ENCODE peak calls at places on chromosomes 16 and 17, in four cellular contexts. N is K562, D is H1, F is GM12878. S is an unnamed sample.

GRCh38 chr16:77208382-77208781 is 9.2 kb downstream of the SYCE1L start:
- DNase-seq in D (no peak), F (no peak), N (no peak), S (no peak)

GRCh38 chr16:27366687-27367462 is 35.1 kb upstream of the IL21R start:
- DNase-seq in F (no peak), N (peak), D (no peak), S (no peak)

GRCh38 chr16:63617990-63618763 is 1503.7 kb downstream of the CDH11 start:
- DNase-seq in N (no peak), D (no peak), F (no peak), S (no peak)

GRCh38 chr16:84808812-84809211 is 11.0 kb upstream of the CRISPLD2 start:
- DNase-seq in N (peak), F (no peak), D (no peak), S (no peak)

GRCh38 chr17:66661411-66661843 is 173.5 kb upstream of the CACNG5 start:
- DNase-seq in D (no peak), N (peak), F (no peak), S (peak)

GRCh38 chr17:1789936-1790335 is 28.1 kb downstream of the SERPINF1 start:
- DNase-seq in N (no peak), F (no peak), D (no peak), S (no peak)

GRCh38 chr17:82055023-82055964 is 3.6 kb downstream of the GPS1 start:
- DNase-seq in F (no peak), D (no peak), N (no peak), S (no peak)

GRCh38 chr16:83602797-83603735 is 204.7 kb upstream of the HSBP1 start:
- DNase-seq in F (no peak), D (peak), N (no peak), S (no peak)

GRCh38 chr16:27377666-27378485 is 24.1 kb upstream of the IL21R start:
- DNase-seq in D (no peak), F (peak), N (no peak), S (no peak)

GRCh38 chr17:74573169-74573568 is 5.9 kb upstream of the CD300H start:
- DNase-seq in N (no peak), D (no peak), F (no peak), S (peak)

GRCh38 chr17:81125573-81126081 is 39.7 kb upstream of the PVALEF start:
- DNase-seq in D (no peak), N (no peak), F (no peak), S (no peak)

GRCh38 chr16:27217256-27217655 is 13.9 kb downstream of the KDM8 start:
- DNase-seq in F (no peak), N (peak), D (no peak), S (no peak)

GRCh38 chr17:40322417-40323315 is 13.7 kb downstream of the RARA start:
- DNase-seq in N (peak), F (peak), D (no peak), S (peak)

GRCh38 chr16:82580293-82580900 is 46.4 kb upstream of the CDH13 start:
- DNase-seq in N (no peak), F (no peak), D (no peak), S (peak)

GRCh38 chr16:86568677-86569623 is 2.3 kb downstream of the FOXC2 start:
- DNase-seq in F (no peak), N (no peak), D (no peak), S (no peak)

GRCh38 chr16:30346286-30346685 is 8.8 kb downstream of the CD2BP2 start:
- DNase-seq in F (no peak), D (no peak), N (no peak), S (no peak)

GRCh38 chr17:15257316-15257925 is 7.7 kb downstream of the PMP22 start:
- DNase-seq in D (no peak), N (peak), F (peak), S (peak)

GRCh38 chr16:84199097-84199496 is 8.1 kb downstream of the ADAD2 start:
- DNase-seq in F (no peak), D (no peak), N (no peak), S (no peak)

GRCh38 chr16:67608367-67608766 is 36.6 kb upstream of the CARMIL2 start:
- DNase-seq in D (no peak), F (no peak), N (no peak), S (no peak)

GRCh38 chr17:6574689-6575595 is 18.6 kb upstream of the PITPNM3 start:
- DNase-seq in N (peak), F (peak), D (no peak), S (no peak)

GRCh38 chr17:55451758-55452468 is 30.3 kb upstream of the MMD start:
- DNase-seq in N (no peak), D (no peak), F (no peak), S (no peak)

GRCh38 chr16:12260647-12261262 is 284.2 kb downstream of the SNX29 start:
- DNase-seq in F (no peak), N (peak), D (no peak), S (peak)

GRCh38 chr16:47460301-47460754 is 535 bp downstream of the ITFG1 start:
- DNase-seq in F (no peak), N (no peak), D (no peak), S (no peak)

GRCh38 chr17:14135906-14136590 is 66.7 kb downstream of the COX10 start:
- DNase-seq in F (no peak), D (no peak), N (no peak), S (no peak)

GRCh38 chr17:82668631-82669099 is 20.4 kb upstream of the WDR45B start:
- DNase-seq in N (peak), F (no peak), D (peak), S (peak)

GRCh38 chr17:6677158-6677831 is 25.7 kb downstream of the C17orf100 start:
- DNase-seq in D (no peak), F (no peak), N (no peak), S (no peak)

GRCh38 chr16:5756969-5757368 is 659.4 kb upstream of the EEF2KMT start:
- DNase-seq in D (no peak), N (no peak), F (no peak), S (no peak)

GRCh38 chr17:47204722-47205418 is 4.3 kb upstream of the MYL4 start:
- DNase-seq in D (no peak), F (peak), N (no peak), S (no peak)
- TF ChIP-seq SIN3A in D (no peak), F (no peak), N (no peak), S (no peak)

DNA sequence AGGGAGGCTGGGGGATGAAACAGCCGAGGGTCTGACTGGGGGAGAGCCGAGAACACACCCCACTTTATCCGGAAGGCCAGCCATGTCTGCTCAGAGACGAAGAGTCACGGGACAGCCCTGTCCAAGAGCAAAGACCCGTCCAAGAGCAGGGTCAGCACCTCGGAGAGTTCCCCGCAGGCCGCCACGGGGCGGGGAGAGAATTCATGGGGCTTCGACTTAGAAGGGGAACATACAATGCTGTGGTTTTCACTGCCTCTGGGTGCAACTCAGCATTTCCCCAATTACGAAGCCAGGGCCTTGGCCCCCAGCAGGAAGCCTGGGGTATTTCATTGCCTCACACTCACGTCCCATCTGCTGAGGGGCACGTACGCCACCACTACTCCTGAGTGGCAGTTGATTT is 59.3 kb downstream of the JPH3 start:
- DNase-seq in N (peak), F (no peak), D (peak), S (no peak)
- TF ChIP-seq EGR1 in N (no peak), F (no peak), D (no peak), S (no peak)

GRCh38 chr17:59631221-59631720 is 11.6 kb downstream of the CLTC start:
- DNase-seq in F (no peak), D (no peak), N (no peak), S (no peak)

GRCh38 chr17:59633658-59634359 is 14.1 kb downstream of the CLTC start:
- DNase-seq in F (no peak), D (no peak), N (no peak), S (no peak)

GRCh38 chr17:59634632-59635561 is 15.2 kb downstream of the CLTC start:
- DNase-seq in F (no peak), D (no peak), N (no peak), S (no peak)

GRCh38 chr17:59627770-59628171 is 8.1 kb downstream of the CLTC start:
- DNase-seq in D (no peak), F (no peak), N (no peak), S (no peak)

DNA sequence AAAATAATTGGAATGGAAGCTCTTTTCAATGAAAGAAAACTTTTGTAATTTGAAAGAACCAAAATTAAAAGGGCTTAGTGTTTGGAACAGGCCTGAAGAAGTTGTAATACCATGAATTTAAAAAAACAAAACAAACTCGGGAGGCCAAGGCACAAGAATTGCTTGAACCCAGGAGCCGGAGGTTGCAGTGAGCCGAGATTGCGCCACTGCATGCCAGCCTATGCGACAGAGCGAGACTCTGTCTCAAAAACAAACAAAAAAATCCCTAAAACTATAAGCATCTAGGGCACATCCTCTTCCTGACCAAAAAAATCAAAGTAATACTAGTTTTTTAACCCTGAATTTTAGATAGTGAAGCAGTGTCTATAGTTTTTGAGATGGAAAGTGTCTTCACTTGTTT is 12.7 kb downstream of the CLTC start:
- DNase-seq in N (no peak), F (no peak), D (no peak), S (no peak)
- TF ChIP-seq SIN3A in N (no peak), F (no peak), D (no peak), S (no peak)

GRCh38 chr17:19647697-19648474 is 665 bp upstream of the ALDH3A2 start:
- DNase-seq in F (peak), N (no peak), D (no peak), S (peak)
- TF ChIP-seq EGR1 in F (no peak), N (no peak), D (no peak), S (no peak)

GRCh38 chr17:45854209-45854608 is 9.5 kb downstream of the SPPL2C start:
- DNase-seq in F (no peak), N (no peak), D (no peak), S (no peak)

GRCh38 chr17:45851873-45852272 is 7.2 kb downstream of the SPPL2C start:
- DNase-seq in F (no peak), D (no peak), N (no peak), S (no peak)

GRCh38 chr17:45851022-45851421 is 6.3 kb downstream of the SPPL2C start:
- DNase-seq in D (no peak), N (no peak), F (no peak), S (no peak)

GRCh38 chr17:45851464-45851863 is 6.8 kb downstream of the SPPL2C start:
- DNase-seq in N (no peak), D (no peak), F (no peak), S (no peak)

GRCh38 chr17:45852535-45853297 is 8.0 kb downstream of the SPPL2C start:
- DNase-seq in D (peak), N (peak), F (no peak), S (peak)
- TF ChIP-seq SIN3A in D (no peak), N (no peak), F (no peak), S (no peak)